ENCODE peak calls at places on chromosomes 3 and 15, in ten cellular contexts. One of them, this sample, is unnamed.

GRCh38 chr3:40307176-40307575 is 2.3 kb upstream of the EIF1B start:
- DNase-seq in endothelial cell: no peak
- DNase-seq in GDM1: no peak
- DNase-seq in lower leg skin: no peak
- DNase-seq in activated CD8-positive, alpha-beta memory T cell treated with anti-CD3 and anti-CD28 coated beads, Interleukin-2, amount 50 U/mL, for 48 hours: no peak
- DNase-seq in HFFc6: no peak
- DNase-seq in adrenal gland: no peak
- DNase-seq in stimulated activated CD8-positive, alpha-beta memory T cell treated with anti-CD3 and anti-CD28 coated beads, Interleukin-12 subunit alpha, Interleukin-12 subunit beta, amount 100 ng/mL, for 1 hour: no peak
- DNase-seq in NB4: no peak
- DNase-seq in stimulated activated naive CD8-positive, alpha-beta T cell treated with anti-CD3 and anti-CD28 coated beads, Interleukin-15, Interleukin-2, amounts not matched to agents 100 U/mL and 50 U/mL, for 24 hours: no peak
- DNase-seq in this sample: no peak

GRCh38 chr15:55230051-55230670 is 33.4 kb upstream of the RSL24D1 start:
- DNase-seq in endothelial cell: no peak
- DNase-seq in GDM1: no peak
- DNase-seq in lower leg skin: no peak
- DNase-seq in activated CD8-positive, alpha-beta memory T cell treated with anti-CD3 and anti-CD28 coated beads, Interleukin-2, amount 50 U/mL, for 48 hours: no peak
- DNase-seq in HFFc6: no peak
- DNase-seq in adrenal gland: no peak
- DNase-seq in stimulated activated CD8-positive, alpha-beta memory T cell treated with anti-CD3 and anti-CD28 coated beads, Interleukin-12 subunit alpha, Interleukin-12 subunit beta, amount 100 ng/mL, for 1 hour: no peak
- DNase-seq in NB4: no peak
- DNase-seq in stimulated activated naive CD8-positive, alpha-beta T cell treated with anti-CD3 and anti-CD28 coated beads, Interleukin-15, Interleukin-2, amounts not matched to agents 100 U/mL and 50 U/mL, for 24 hours: no peak
- DNase-seq in this sample: no peak

GRCh38 chr3:185960518-185961288 is 22.9 kb upstream of the TRA2B start:
- DNase-seq in endothelial cell: no peak
- DNase-seq in GDM1: no peak
- DNase-seq in lower leg skin: no peak
- DNase-seq in activated CD8-positive, alpha-beta memory T cell treated with anti-CD3 and anti-CD28 coated beads, Interleukin-2, amount 50 U/mL, for 48 hours: no peak
- DNase-seq in HFFc6: no peak
- DNase-seq in adrenal gland: no peak
- DNase-seq in stimulated activated CD8-positive, alpha-beta memory T cell treated with anti-CD3 and anti-CD28 coated beads, Interleukin-12 subunit alpha, Interleukin-12 subunit beta, amount 100 ng/mL, for 1 hour: no peak
- DNase-seq in NB4: no peak
- DNase-seq in stimulated activated naive CD8-positive, alpha-beta T cell treated with anti-CD3 and anti-CD28 coated beads, Interleukin-15, Interleukin-2, amounts not matched to agents 100 U/mL and 50 U/mL, for 24 hours: peak; percentile 28
- DNase-seq in this sample: peak; percentile 18

GRCh38 chr15:76296849-76297248 is 14.4 kb downstream of the ETFA start:
- DNase-seq in endothelial cell: no peak
- DNase-seq in GDM1: no peak
- DNase-seq in lower leg skin: no peak
- DNase-seq in activated CD8-positive, alpha-beta memory T cell treated with anti-CD3 and anti-CD28 coated beads, Interleukin-2, amount 50 U/mL, for 48 hours: no peak
- DNase-seq in HFFc6: no peak
- DNase-seq in adrenal gland: no peak
- DNase-seq in stimulated activated CD8-positive, alpha-beta memory T cell treated with anti-CD3 and anti-CD28 coated beads, Interleukin-12 subunit alpha, Interleukin-12 subunit beta, amount 100 ng/mL, for 1 hour: no peak
- DNase-seq in NB4: no peak
- DNase-seq in stimulated activated naive CD8-positive, alpha-beta T cell treated with anti-CD3 and anti-CD28 coated beads, Interleukin-15, Interleukin-2, amounts not matched to agents 100 U/mL and 50 U/mL, for 24 hours: no peak
- DNase-seq in this sample: no peak

GRCh38 chr3:184230603-184231528 is 1.5 kb downstream of the VWA5B2 start:
- DNase-seq in endothelial cell: no peak
- DNase-seq in GDM1: no peak
- DNase-seq in lower leg skin: no peak
- DNase-seq in activated CD8-positive, alpha-beta memory T cell treated with anti-CD3 and anti-CD28 coated beads, Interleukin-2, amount 50 U/mL, for 48 hours: no peak
- DNase-seq in HFFc6: no peak
- DNase-seq in adrenal gland: peak; percentile 79
- DNase-seq in stimulated activated CD8-positive, alpha-beta memory T cell treated with anti-CD3 and anti-CD28 coated beads, Interleukin-12 subunit alpha, Interleukin-12 subunit beta, amount 100 ng/mL, for 1 hour: no peak
- DNase-seq in NB4: no peak
- DNase-seq in stimulated activated naive CD8-positive, alpha-beta T cell treated with anti-CD3 and anti-CD28 coated beads, Interleukin-15, Interleukin-2, amounts not matched to agents 100 U/mL and 50 U/mL, for 24 hours: no peak
- DNase-seq in this sample: no peak

GRCh38 chr15:40247406-40247971 is 8.6 kb downstream of the PAK6 start:
- DNase-seq in endothelial cell: no peak
- DNase-seq in GDM1: no peak
- DNase-seq in lower leg skin: no peak
- DNase-seq in activated CD8-positive, alpha-beta memory T cell treated with anti-CD3 and anti-CD28 coated beads, Interleukin-2, amount 50 U/mL, for 48 hours: no peak
- DNase-seq in HFFc6: no peak
- DNase-seq in adrenal gland: no peak
- DNase-seq in stimulated activated CD8-positive, alpha-beta memory T cell treated with anti-CD3 and anti-CD28 coated beads, Interleukin-12 subunit alpha, Interleukin-12 subunit beta, amount 100 ng/mL, for 1 hour: no peak
- DNase-seq in NB4: no peak
- DNase-seq in stimulated activated naive CD8-positive, alpha-beta T cell treated with anti-CD3 and anti-CD28 coated beads, Interleukin-15, Interleukin-2, amounts not matched to agents 100 U/mL and 50 U/mL, for 24 hours: no peak
- DNase-seq in this sample: no peak

GRCh38 chr15:59691194-59691805 is 2.2 kb upstream of the BNIP2 start:
- DNase-seq in endothelial cell: peak; percentile 23
- DNase-seq in GDM1: peak; percentile 14
- DNase-seq in lower leg skin: peak; percentile 46
- DNase-seq in activated CD8-positive, alpha-beta memory T cell treated with anti-CD3 and anti-CD28 coated beads, Interleukin-2, amount 50 U/mL, for 48 hours: no peak
- DNase-seq in HFFc6: peak; percentile 34
- DNase-seq in adrenal gland: peak; percentile 72
- DNase-seq in stimulated activated CD8-positive, alpha-beta memory T cell treated with anti-CD3 and anti-CD28 coated beads, Interleukin-12 subunit alpha, Interleukin-12 subunit beta, amount 100 ng/mL, for 1 hour: peak; percentile 20
- DNase-seq in NB4: peak; percentile 67
- DNase-seq in stimulated activated naive CD8-positive, alpha-beta T cell treated with anti-CD3 and anti-CD28 coated beads, Interleukin-15, Interleukin-2, amounts not matched to agents 100 U/mL and 50 U/mL, for 24 hours: peak; percentile 25
- DNase-seq in this sample: peak; percentile 60

GRCh38 chr3:63279000-63279366 is 875 bp downstream of the SYNPR start:
- DNase-seq in endothelial cell: peak; percentile 19
- DNase-seq in GDM1: no peak
- DNase-seq in lower leg skin: no peak
- DNase-seq in activated CD8-positive, alpha-beta memory T cell treated with anti-CD3 and anti-CD28 coated beads, Interleukin-2, amount 50 U/mL, for 48 hours: no peak
- DNase-seq in HFFc6: no peak
- DNase-seq in adrenal gland: no peak
- DNase-seq in stimulated activated CD8-positive, alpha-beta memory T cell treated with anti-CD3 and anti-CD28 coated beads, Interleukin-12 subunit alpha, Interleukin-12 subunit beta, amount 100 ng/mL, for 1 hour: no peak
- DNase-seq in NB4: no peak
- DNase-seq in stimulated activated naive CD8-positive, alpha-beta T cell treated with anti-CD3 and anti-CD28 coated beads, Interleukin-15, Interleukin-2, amounts not matched to agents 100 U/mL and 50 U/mL, for 24 hours: no peak
- DNase-seq in this sample: no peak

GRCh38 chr3:97815149-97815917 is 6.5 kb upstream of the CRYBG3 start:
- DNase-seq in endothelial cell: no peak
- DNase-seq in GDM1: no peak
- DNase-seq in lower leg skin: no peak
- DNase-seq in activated CD8-positive, alpha-beta memory T cell treated with anti-CD3 and anti-CD28 coated beads, Interleukin-2, amount 50 U/mL, for 48 hours: no peak
- DNase-seq in HFFc6: no peak
- DNase-seq in adrenal gland: no peak
- DNase-seq in stimulated activated CD8-positive, alpha-beta memory T cell treated with anti-CD3 and anti-CD28 coated beads, Interleukin-12 subunit alpha, Interleukin-12 subunit beta, amount 100 ng/mL, for 1 hour: no peak
- DNase-seq in NB4: no peak
- DNase-seq in stimulated activated naive CD8-positive, alpha-beta T cell treated with anti-CD3 and anti-CD28 coated beads, Interleukin-15, Interleukin-2, amounts not matched to agents 100 U/mL and 50 U/mL, for 24 hours: peak; percentile 27
- DNase-seq in this sample: no peak

GRCh38 chr3:63909431-63909830 is 2.8 kb downstream of the SCAANT1 start:
- DNase-seq in endothelial cell: no peak
- DNase-seq in GDM1: no peak
- DNase-seq in lower leg skin: no peak
- DNase-seq in activated CD8-positive, alpha-beta memory T cell treated with anti-CD3 and anti-CD28 coated beads, Interleukin-2, amount 50 U/mL, for 48 hours: no peak
- DNase-seq in HFFc6: peak; percentile 13
- DNase-seq in adrenal gland: no peak
- DNase-seq in stimulated activated CD8-positive, alpha-beta memory T cell treated with anti-CD3 and anti-CD28 coated beads, Interleukin-12 subunit alpha, Interleukin-12 subunit beta, amount 100 ng/mL, for 1 hour: no peak
- DNase-seq in NB4: no peak
- DNase-seq in stimulated activated naive CD8-positive, alpha-beta T cell treated with anti-CD3 and anti-CD28 coated beads, Interleukin-15, Interleukin-2, amounts not matched to agents 100 U/mL and 50 U/mL, for 24 hours: no peak
- DNase-seq in this sample: no peak

This sample was measured in mucosa of gallbladder.